ENCODE peak calls at places on chromosome 15, in six cellular contexts. P is activated T-cell treated with anti-CD3 and anti-CD28 coated beads for 4 hours, K is heart left ventricle, J is right lobe of liver, T is osteocyte, C is DMS79. Y is an unnamed sample.

GRCh38 chr15:67880651-67881182 is 40.9 kb upstream of the RNU6-1 start:
- DNase-seq in P (no peak), C (no peak), J (peak; percentile 51), K (peak; percentile 37), T (peak; percentile 38), Y (no peak)

GRCh38 chr15:85580914-85581313 is 200.5 kb downstream of the AKAP13 start:
- DNase-seq in T (no peak), K (peak; percentile 58), C (no peak), P (no peak), J (peak; percentile 44), Y (peak; percentile 66)

GRCh38 chr15:73232771-73233170 is 136.0 kb downstream of the HCN4 start:
- DNase-seq in P (no peak), T (no peak), C (no peak), K (no peak), J (no peak), Y (no peak)

GRCh38 chr15:101207867-101208288 is 44.0 kb downstream of the CHSY1 start:
- DNase-seq in C (no peak), T (no peak), P (no peak), J (no peak), K (no peak), Y (no peak)

GRCh38 chr15:53833134-53833624 is 73.7 kb upstream of the WDR72 start:
- DNase-seq in C (peak; percentile 33), P (no peak), K (peak; percentile 30), J (no peak), T (no peak), Y (no peak)

GRCh38 chr15:74889882-74890768 is at the start of gene MPI:
- DNase-seq in K (peak; percentile 92), C (peak; percentile 44), P (peak; percentile 77), J (peak; percentile 89), T (peak; percentile 92), Y (peak; percentile 85)

GRCh38 chr15:96089396-96090058 is 241.0 kb upstream of the NR2F2 start:
- DNase-seq in P (no peak), T (no peak), K (peak; percentile 26), C (no peak), J (no peak), Y (no peak)

GRCh38 chr15:31172606-31173005 is 71.1 kb upstream of the TRPM1 start:
- DNase-seq in P (no peak), C (no peak), T (peak; percentile 82), J (no peak), K (no peak), Y (no peak)

GRCh38 chr15:75921732-75922703 is 18.3 kb downstream of the FBXO22 start:
- DNase-seq in P (no peak), K (peak; percentile 34), C (no peak), T (no peak), J (peak; percentile 33), Y (peak; percentile 67)

GRCh38 chr15:76337739-76338554 is 1.4 kb downstream of the ISL2 start:
- DNase-seq in J (no peak), C (no peak), T (peak; percentile 80), P (no peak), K (no peak), Y (no peak)

GRCh38 chr15:64016257-64016656 is 30.0 kb downstream of the DAPK2 start:
- DNase-seq in T (no peak), J (no peak), C (no peak), K (no peak), P (no peak), Y (no peak)

GRCh38 chr15:100350434-100351226 is 8.9 kb upstream of the ADAMTS17 start:
- DNase-seq in K (no peak), J (no peak), P (no peak), T (no peak), C (peak; percentile 32), Y (peak; percentile 52)